ENCODE peak calls at places on chromosomes 3 and 15, in four cellular contexts. D is AG09309, I is kidney, G is astrocyte of the spinal cord. O is an unnamed sample.

GRCh38 chr15:60328852-60329443 is 68.8 kb downstream of the ANXA2 start:
- DNase-seq in D (no peak), I (no peak), G (peak), O (peak)

GRCh38 chr3:187521546-187521945 is 148.6 kb downstream of the SST start:
- DNase-seq in D (no peak), I (no peak), G (no peak), O (no peak)

GRCh38 chr3:58492385-58492970 is 582 bp downstream of the KCTD6 start:
- DNase-seq in G (no peak), I (no peak), D (no peak), O (no peak)

GRCh38 chr15:78034495-78035191 is 42.9 kb downstream of the TBC1D2B start:
- DNase-seq in D (no peak), I (no peak), G (no peak), O (no peak)

GRCh38 chr3:132342615-132343014 is 25.4 kb downstream of the ACP3 start:
- DNase-seq in I (no peak), D (no peak), G (no peak), O (no peak)

GRCh38 chr15:85477730-85478129 is 97.3 kb downstream of the AKAP13 start:
- DNase-seq in D (no peak), G (peak), I (no peak), O (peak)

GRCh38 chr15:33226559-33227181 is 32.2 kb upstream of the FMN1 start:
- DNase-seq in D (no peak), G (peak), I (no peak), O (peak)

GRCh38 chr15:85583404-85584390 is 203.3 kb downstream of the AKAP13 start:
- DNase-seq in I (no peak), G (peak), D (no peak), O (peak)

GRCh38 chr15:39283531-39283930 is 297.3 kb upstream of the THBS1 start:
- DNase-seq in G (peak), D (no peak), I (no peak), O (peak)

GRCh38 chr3:178275793-178276192 is 260.4 kb upstream of the KCNMB2 start:
- DNase-seq in D (peak), I (no peak), G (no peak), O (no peak)

GRCh38 chr3:135056733-135057310 is 261.8 kb downstream of the EPHB1 start:
- DNase-seq in I (no peak), G (no peak), D (no peak), O (no peak)

GRCh38 chr3:26718295-26718694 is 95.7 kb downstream of the LRRC3B start:
- DNase-seq in I (no peak), D (no peak), G (no peak), O (no peak)

GRCh38 chr3:26719148-26719547 is 96.6 kb downstream of the LRRC3B start:
- DNase-seq in I (no peak), G (no peak), D (no peak), O (no peak)

GRCh38 chr3:26721047-26721446 is 98.5 kb downstream of the LRRC3B start:
- DNase-seq in G (no peak), I (no peak), D (no peak), O (no peak)
- TF ChIP-seq CTCF in G (no peak), I (no peak), D (no peak), O (no peak)

GRCh38 chr3:71057526-71057894 is 526.0 kb downstream of the FOXP1 start:
- DNase-seq in D (no peak), I (no peak), G (no peak), O (peak)
- H3K4me3 ChIP-seq in D (no peak), I (no peak), G (no peak), O (no peak)

DNA sequence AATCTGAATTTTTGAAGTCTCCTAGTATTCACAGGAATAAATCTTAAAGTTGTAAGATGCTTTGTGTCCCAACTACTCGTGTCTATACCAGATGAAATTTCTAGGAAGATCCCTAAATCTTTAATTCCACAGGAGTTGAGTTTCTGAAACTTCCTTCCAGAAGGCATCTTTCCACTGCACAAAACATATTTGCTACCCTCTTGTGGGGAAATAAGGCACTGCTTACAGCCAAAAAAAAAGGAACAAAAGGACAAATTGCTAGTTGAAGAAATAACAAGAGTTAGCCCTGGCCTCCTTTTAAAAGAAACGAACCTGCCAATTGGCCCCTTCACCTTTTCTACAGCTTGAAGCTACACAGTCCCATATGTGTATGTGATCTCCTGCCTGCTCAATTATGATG is 54.0 kb downstream of the TAFA4 start:
- DNase-seq in G (peak), I (no peak), D (peak), O (peak)
- TF ChIP-seq CTCF in G (peak), I (peak), D (peak), O (peak)

GRCh38 chr3:158097141-158097540 is 9.1 kb downstream of the SHOX2 start:
- DNase-seq in I (no peak), G (peak), D (no peak), O (no peak)
- H3K4me3 ChIP-seq in I (no peak), G (no peak), D (no peak), O (no peak)

GRCh38 chr3:197547618-197548017 is 8.2 kb downstream of the BDH1 start:
- DNase-seq in I (peak), D (no peak), G (no peak), O (no peak)
- TF ChIP-seq CTCF in I (peak), D (no peak), G (no peak), O (no peak)

DNA sequence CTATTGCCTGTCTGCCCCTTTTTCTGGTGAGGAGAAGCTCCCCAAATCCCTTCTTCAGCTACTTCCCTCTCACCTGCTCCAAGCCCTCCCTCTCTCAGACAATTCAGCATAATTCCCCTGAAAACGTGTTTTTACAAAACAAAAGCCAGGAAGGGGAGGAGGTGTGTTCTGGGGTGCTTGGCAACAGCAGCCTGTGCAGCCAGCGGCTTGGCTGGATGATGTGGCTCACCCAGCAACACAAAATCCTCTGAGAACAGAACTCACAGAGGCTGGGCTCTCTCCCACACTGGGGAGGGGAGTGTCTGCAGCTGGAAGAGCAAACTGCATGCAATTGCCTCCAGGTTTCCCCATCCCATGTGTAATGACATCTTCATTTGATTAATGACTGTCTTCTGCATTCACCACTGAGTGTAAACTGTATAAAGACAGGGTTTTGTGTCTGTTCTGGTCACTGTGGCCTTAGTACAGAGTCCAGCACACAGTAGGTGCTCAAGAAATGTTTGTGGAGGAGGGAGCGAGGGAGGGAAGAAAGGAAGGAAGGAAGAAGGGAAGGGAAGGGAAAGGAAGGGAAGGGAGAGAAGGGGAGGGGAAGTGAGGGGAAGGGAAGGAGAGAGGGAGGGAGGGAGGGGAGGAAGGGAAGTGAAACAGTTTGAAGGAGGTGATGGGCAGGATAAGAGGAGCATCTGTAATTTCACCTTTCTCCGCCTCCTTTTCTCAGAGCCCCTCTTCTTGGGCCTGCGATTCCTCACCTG is 70.1 kb upstream of the GLCE start:
- DNase-seq in G (peak), D (no peak), I (no peak), O (peak)
- H3K4me3 ChIP-seq in G (no peak), D (no peak), I (no peak), O (no peak)

GRCh38 chr15:25987638-25988037 is 124.5 kb upstream of the ATP10A start:
- DNase-seq in I (no peak), D (no peak), G (no peak), O (no peak)

GRCh38 chr15:25990245-25990644 is 127.1 kb upstream of the ATP10A start:
- DNase-seq in I (no peak), D (no peak), G (no peak), O (no peak)

GRCh38 chr15:25985179-25985578 is 122.1 kb upstream of the ATP10A start:
- DNase-seq in I (no peak), G (no peak), D (no peak), O (no peak)

GRCh38 chr15:25989327-25989726 is 126.2 kb upstream of the ATP10A start:
- DNase-seq in G (no peak), D (no peak), I (no peak), O (no peak)
- TF ChIP-seq CTCF in G (no peak), D (no peak), I (peak), O (no peak)

GRCh38 chr3:11624161-11624560 is 19.6 kb downstream of the VGLL4 start:
- DNase-seq in I (no peak), D (no peak), G (no peak), O (peak)

GRCh38 chr3:11625376-11626083 is 18.2 kb downstream of the VGLL4 start:
- DNase-seq in D (no peak), I (no peak), G (no peak), O (no peak)

GRCh38 chr3:11622846-11623550 is 20.7 kb downstream of the VGLL4 start:
- DNase-seq in I (no peak), G (no peak), D (no peak), O (no peak)

GRCh38 chr3:11626084-11626463 is 17.6 kb downstream of the VGLL4 start:
- DNase-seq in G (no peak), I (no peak), D (no peak), O (no peak)

DNA sequence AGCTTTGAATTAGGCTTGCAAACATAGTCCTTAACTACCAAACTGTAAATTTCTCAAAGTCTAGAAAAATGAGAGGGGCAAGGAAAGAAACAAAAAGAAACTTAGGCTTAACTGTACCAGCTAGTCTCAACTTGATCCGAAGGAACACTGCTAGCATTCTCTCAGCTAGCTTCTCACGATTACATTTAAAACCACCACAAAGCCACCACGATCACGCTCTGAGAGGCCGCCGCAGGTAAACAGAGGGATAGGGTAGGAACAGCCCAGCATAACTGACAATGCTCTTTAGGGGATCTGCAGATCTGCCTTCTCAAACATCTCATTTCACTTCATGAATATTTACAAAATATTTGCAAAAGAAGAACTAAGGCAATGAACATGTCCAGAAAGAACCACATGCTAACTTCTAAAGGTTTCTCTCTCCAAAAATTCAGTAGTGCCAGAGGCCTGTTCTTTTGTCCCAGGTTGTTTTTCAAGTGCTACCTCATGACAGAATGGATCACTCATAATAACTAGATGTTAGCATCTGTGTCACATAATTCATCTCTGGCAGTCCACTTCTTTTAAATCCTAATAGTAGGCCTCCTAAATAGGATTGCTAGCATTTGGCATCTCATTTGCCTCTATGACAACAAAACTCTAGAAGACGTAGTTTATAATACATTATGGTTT is 18.9 kb downstream of the VGLL4 start:
- DNase-seq in I (no peak), D (no peak), G (no peak), O (no peak)
- H3K4me3 ChIP-seq in I (no peak), D (no peak), G (no peak), O (no peak)

DNA sequence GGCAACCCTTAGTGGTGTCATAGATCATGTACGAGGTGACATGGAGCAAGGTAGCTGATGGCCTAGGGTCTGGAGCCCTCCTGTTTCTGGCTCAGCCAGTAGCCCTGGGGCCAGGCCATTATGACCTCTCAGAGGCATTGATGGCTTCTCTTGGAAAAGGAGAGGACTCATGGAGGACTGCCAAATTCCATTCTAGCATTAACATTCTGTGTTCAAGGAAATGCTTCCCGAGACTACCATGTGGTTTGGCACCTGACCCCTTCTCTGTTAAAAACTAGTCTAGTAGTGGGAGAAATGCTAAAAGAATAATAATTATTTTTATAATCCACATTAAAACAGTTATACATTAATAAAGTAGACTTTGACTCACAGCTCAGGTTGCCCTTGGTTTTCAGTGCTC is 40.2 kb upstream of the ADAMTSL3 start:
- DNase-seq in G (peak), D (no peak), I (no peak), O (no peak)
- TF ChIP-seq CTCF in G (no peak), D (no peak), I (no peak), O (no peak)

GRCh38 chr3:48472673-48472922 is 26.1 kb downstream of the ATRIP start:
- DNase-seq in G (no peak), I (no peak), D (no peak), O (no peak)

GRCh38 chr3:48469046-48469915 is 22.7 kb downstream of the ATRIP start:
- DNase-seq in D (no peak), G (no peak), I (peak), O (no peak)

GRCh38 chr3:48467473-48468267 is 21.1 kb downstream of the ATRIP start:
- DNase-seq in D (no peak), I (no peak), G (no peak), O (no peak)

GRCh38 chr3:48468329-48468731 is 21.8 kb downstream of the ATRIP start:
- DNase-seq in G (no peak), D (no peak), I (no peak), O (no peak)

GRCh38 chr3:48470286-48470685 is 23.7 kb downstream of the ATRIP start:
- DNase-seq in D (no peak), I (peak), G (no peak), O (no peak)
- H3K4me3 ChIP-seq in D (no peak), I (no peak), G (no peak), O (no peak)